ENCODE peak calls at places on chromosomes 12 and 14, in six cellular contexts. R, Y, P, T, C and L are unnamed samples.
A peak's percentile ranks its signal among the peaks of the same experiment; 100 is the strongest.

GRCh38 chr12:53495903-53496751 is 3.1 kb downstream of the MAP3K12 start:
- DNase-seq in R (no peak), Y (no peak), P (no peak), T (peak; percentile 69), C (peak; percentile 48), L (no peak)

GRCh38 chr12:5511256-5511643 is 79.3 kb downstream of the NTF3 start:
- DNase-seq in R (no peak), Y (no peak), P (no peak), T (no peak), C (no peak), L (no peak)

GRCh38 chr12:113573148-113573547 is 101.5 kb upstream of the LHX5 start:
- DNase-seq in R (no peak), Y (no peak), P (no peak), T (no peak), C (no peak), L (no peak)

GRCh38 chr14:90726656-90727055 is 89.6 kb downstream of the TTC7B start:
- DNase-seq in R (no peak), Y (no peak), P (no peak), T (no peak), C (peak; percentile 40), L (no peak)

GRCh38 chr12:52870361-52871290 is 21.8 kb upstream of the KRT78 start:
- DNase-seq in R (peak; percentile 52), Y (peak; percentile 76), P (peak; percentile 76), T (no peak), C (no peak), L (peak; percentile 60)

GRCh38 chr14:65239897-65240296 is 137.6 kb upstream of the MAX start:
- DNase-seq in R (no peak), Y (no peak), P (no peak), T (no peak), C (no peak), L (no peak)

GRCh38 chr12:18864900-18865561 is 127.1 kb downstream of the CAPZA3 start:
- DNase-seq in R (no peak), Y (no peak), P (no peak), T (no peak), C (peak; percentile 67), L (no peak)

GRCh38 chr12:47079894-47080724 is at the start of gene AMIGO2:
- DNase-seq in R (no peak), Y (peak; percentile 39), P (peak; percentile 27), T (peak; percentile 85), C (no peak), L (peak; percentile 15)

GRCh38 chr14:104991896-104992230 is 6.3 kb downstream of the CLBA1 start:
- DNase-seq in R (no peak), Y (no peak), P (no peak), T (no peak), C (no peak), L (no peak)

GRCh38 chr14:82915381-82915780 is 1381.7 kb upstream of the SEL1L start:
- DNase-seq in R (no peak), Y (no peak), P (no peak), T (no peak), C (no peak), L (no peak)

GRCh38 chr14:58082491-58083098 is 69.4 kb downstream of the ARMH4 start:
- DNase-seq in R (no peak), Y (no peak), P (no peak), T (no peak), C (peak; percentile 81), L (no peak)

GRCh38 chr12:119692410-119692809 is 24.5 kb downstream of the PRKAB1 start:
- DNase-seq in R (no peak), Y (no peak), P (no peak), T (no peak), C (no peak), L (no peak)

GRCh38 chr12:116855744-116856470 is 25.3 kb downstream of the HRK start:
- DNase-seq in R (no peak), Y (no peak), P (no peak), T (no peak), C (no peak), L (no peak)

GRCh38 chr12:17038923-17039322 is 433.0 kb upstream of the LMO3 start:
- DNase-seq in R (no peak), Y (no peak), P (no peak), T (no peak), C (no peak), L (no peak)